ENCODE peak calls at places on chromosome 15, in eight cellular contexts. One of them, this sample, is unnamed.

GRCh38 chr15:71807691-71808091 is 2.7 kb upstream of the NR2E3 start:
- DNase-seq in WTC11: no peak
- DNase-seq in EH: peak
- DNase-seq in mesenteric fat pad: no peak
- DNase-seq in AG04449: no peak
- DNase-seq in iPS-NIHi11: no peak
- DNase-seq in astrocyte of the spinal cord: peak
- DNase-seq in LoVo: no peak
- DNase-seq in this sample: no peak

GRCh38 chr15:45637552-45638033 is 2.8 kb downstream of the SQOR start:
- DNase-seq in AG04449: peak
- DNase-seq in LoVo: peak
- DNase-seq in EH: peak
- DNase-seq in iPS-NIHi11: no peak
- DNase-seq in astrocyte of the spinal cord: peak
- DNase-seq in mesenteric fat pad: no peak
- DNase-seq in WTC11: no peak
- DNase-seq in this sample: peak

GRCh38 chr15:76533995-76534394 is 197.4 kb downstream of the ISL2 start:
- DNase-seq in iPS-NIHi11: no peak
- DNase-seq in astrocyte of the spinal cord: no peak
- DNase-seq in EH: no peak
- DNase-seq in AG04449: no peak
- DNase-seq in WTC11: no peak
- DNase-seq in mesenteric fat pad: no peak
- DNase-seq in LoVo: no peak
- DNase-seq in this sample: no peak

GRCh38 chr15:77518458-77518857 is 97.8 kb downstream of the HMG20A start:
- DNase-seq in mesenteric fat pad: peak
- DNase-seq in LoVo: no peak
- DNase-seq in EH: no peak
- DNase-seq in WTC11: peak
- DNase-seq in astrocyte of the spinal cord: no peak
- DNase-seq in iPS-NIHi11: no peak
- DNase-seq in AG04449: no peak
- DNase-seq in this sample: no peak

GRCh38 chr15:73558529-73558928 is 74.7 kb downstream of the NPTN start:
- DNase-seq in AG04449: no peak
- DNase-seq in iPS-NIHi11: no peak
- DNase-seq in WTC11: no peak
- DNase-seq in astrocyte of the spinal cord: no peak
- DNase-seq in EH: no peak
- DNase-seq in mesenteric fat pad: no peak
- DNase-seq in LoVo: no peak
- DNase-seq in this sample: no peak

GRCh38 chr15:32636908-32637567 is 4.5 kb upstream of the SCG5 start:
- DNase-seq in iPS-NIHi11: no peak
- DNase-seq in mesenteric fat pad: no peak
- DNase-seq in astrocyte of the spinal cord: no peak
- DNase-seq in EH: no peak
- DNase-seq in AG04449: no peak
- DNase-seq in WTC11: no peak
- DNase-seq in LoVo: no peak
- DNase-seq in this sample: no peak

GRCh38 chr15:101542306-101543025 is 53.0 kb upstream of the PCSK6 start:
- DNase-seq in AG04449: no peak
- DNase-seq in astrocyte of the spinal cord: no peak
- DNase-seq in EH: no peak
- DNase-seq in WTC11: no peak
- DNase-seq in LoVo: no peak
- DNase-seq in mesenteric fat pad: peak
- DNase-seq in iPS-NIHi11: no peak
- DNase-seq in this sample: no peak

GRCh38 chr15:39625856-39626255 is 45.0 kb downstream of the THBS1 start:
- DNase-seq in iPS-NIHi11: no peak
- DNase-seq in LoVo: no peak
- DNase-seq in mesenteric fat pad: no peak
- DNase-seq in EH: peak
- DNase-seq in AG04449: no peak
- DNase-seq in WTC11: no peak
- DNase-seq in astrocyte of the spinal cord: peak
- DNase-seq in this sample: no peak

GRCh38 chr15:52558196-52558595 is 10.6 kb downstream of the ARPP19 start:
- DNase-seq in astrocyte of the spinal cord: peak
- DNase-seq in iPS-NIHi11: no peak
- DNase-seq in LoVo: peak
- DNase-seq in EH: peak
- DNase-seq in AG04449: no peak
- DNase-seq in mesenteric fat pad: no peak
- DNase-seq in WTC11: no peak
- DNase-seq in this sample: peak

GRCh38 chr15:63604281-63604680 is 7.1 kb downstream of the FBXL22 start:
- DNase-seq in WTC11: no peak
- DNase-seq in LoVo: no peak
- DNase-seq in astrocyte of the spinal cord: no peak
- DNase-seq in AG04449: no peak
- DNase-seq in EH: no peak
- DNase-seq in mesenteric fat pad: no peak
- DNase-seq in iPS-NIHi11: no peak
- DNase-seq in this sample: no peak

GRCh38 chr15:77094397-77095030 is 23.6 kb upstream of the TSPAN3 start:
- DNase-seq in iPS-NIHi11: peak
- DNase-seq in AG04449: no peak
- DNase-seq in WTC11: peak
- DNase-seq in EH: no peak
- DNase-seq in LoVo: no peak
- DNase-seq in astrocyte of the spinal cord: no peak
- DNase-seq in mesenteric fat pad: no peak
- DNase-seq in this sample: no peak

GRCh38 chr15:83068054-83068453 is 1.0 kb upstream of the BTBD1 start:
- DNase-seq in mesenteric fat pad: no peak
- DNase-seq in astrocyte of the spinal cord: no peak
- DNase-seq in LoVo: no peak
- DNase-seq in AG04449: no peak
- DNase-seq in WTC11: no peak
- DNase-seq in iPS-NIHi11: no peak
- DNase-seq in EH: no peak
- DNase-seq in this sample: no peak

GRCh38 chr15:100547961-100548360 is 19.2 kb upstream of the CERS3 start:
- DNase-seq in EH: no peak
- DNase-seq in AG04449: no peak
- DNase-seq in WTC11: no peak
- DNase-seq in mesenteric fat pad: no peak
- DNase-seq in astrocyte of the spinal cord: no peak
- DNase-seq in LoVo: no peak
- DNase-seq in iPS-NIHi11: no peak
- DNase-seq in this sample: no peak

GRCh38 chr15:69161878-69162213 is 1.4 kb downstream of the GLCE start:
- DNase-seq in AG04449: no peak
- DNase-seq in iPS-NIHi11: no peak
- DNase-seq in LoVo: no peak
- DNase-seq in EH: no peak
- DNase-seq in WTC11: no peak
- DNase-seq in mesenteric fat pad: no peak
- DNase-seq in astrocyte of the spinal cord: no peak
- DNase-seq in this sample: no peak

GRCh38 chr15:45023659-45024320 is 795 bp downstream of the SORD start:
- DNase-seq in iPS-NIHi11: peak
- DNase-seq in AG04449: no peak
- DNase-seq in EH: peak
- DNase-seq in mesenteric fat pad: no peak
- DNase-seq in LoVo: peak
- DNase-seq in astrocyte of the spinal cord: peak
- DNase-seq in WTC11: no peak
- DNase-seq in this sample: peak

GRCh38 chr15:86157929-86158328 is 78.3 kb downstream of the AGBL1 start:
- DNase-seq in AG04449: no peak
- DNase-seq in LoVo: no peak
- DNase-seq in EH: no peak
- DNase-seq in WTC11: no peak
- DNase-seq in mesenteric fat pad: no peak
- DNase-seq in iPS-NIHi11: no peak
- DNase-seq in astrocyte of the spinal cord: no peak
- DNase-seq in this sample: no peak